ENCODE peak calls at places on chromosomes 11 and 22, in four cellular contexts. One of them, this sample, is unnamed.

GRCh38 chr11:123300874-123301695 is 106.0 kb upstream of the CLMP start:
- DNase-seq in H1: no peak
- DNase-seq in WTC11: no peak
- DNase-seq in K562: no peak
- DNase-seq in this sample: no peak

GRCh38 chr11:120336641-120337132 is 474 bp downstream of the ARHGEF12 start:
- DNase-seq in H1: no peak
- DNase-seq in WTC11: peak
- DNase-seq in K562: peak
- DNase-seq in this sample: no peak

GRCh38 chr22:37033605-37034430 is 14.3 kb downstream of the MPST start:
- DNase-seq in H1: no peak
- DNase-seq in WTC11: no peak
- DNase-seq in K562: no peak
- DNase-seq in this sample: no peak

GRCh38 chr11:105670811-105671210 is 60.9 kb downstream of the GRIA4 start:
- DNase-seq in H1: no peak
- DNase-seq in WTC11: no peak
- DNase-seq in K562: no peak
- DNase-seq in this sample: no peak

GRCh38 chr11:8566613-8567210 is 27.3 kb downstream of the STK33 start:
- DNase-seq in H1: no peak
- DNase-seq in WTC11: no peak
- DNase-seq in K562: peak
- DNase-seq in this sample: peak

GRCh38 chr11:69355959-69356702 is 62.2 kb downstream of the MYEOV start:
- DNase-seq in H1: no peak
- DNase-seq in WTC11: no peak
- DNase-seq in K562: no peak
- DNase-seq in this sample: no peak

GRCh38 chr22:21837184-21837979 is 30.1 kb downstream of the MAPK1 start:
- DNase-seq in H1: peak
- DNase-seq in WTC11: no peak
- DNase-seq in K562: no peak
- DNase-seq in this sample: no peak

GRCh38 chr11:23206736-23207336 is 346.6 kb upstream of the CCDC179 start:
- DNase-seq in H1: no peak
- DNase-seq in WTC11: no peak
- DNase-seq in K562: no peak
- DNase-seq in this sample: no peak

GRCh38 chr11:35047179-35047578 is 91.8 kb upstream of the CD44 start:
- DNase-seq in H1: no peak
- DNase-seq in WTC11: no peak
- DNase-seq in K562: no peak
- DNase-seq in this sample: no peak

GRCh38 chr22:19060356-19061009 is 61.7 kb downstream of the DGCR2 start:
- DNase-seq in H1: no peak
- DNase-seq in WTC11: no peak
- DNase-seq in K562: no peak
- DNase-seq in this sample: no peak

GRCh38 chr11:128555606-128556005 is 31.8 kb downstream of the ETS1 start:
- DNase-seq in H1: no peak
- DNase-seq in WTC11: peak
- DNase-seq in K562: no peak
- DNase-seq in this sample: no peak

GRCh38 chr11:80967649-80968048 is 1526.8 kb upstream of the TENM4 start:
- DNase-seq in H1: no peak
- DNase-seq in WTC11: no peak
- DNase-seq in K562: no peak
- DNase-seq in this sample: no peak

GRCh38 chr11:44842219-44842618 is 108.5 kb downstream of the TP53I11 start:
- DNase-seq in H1: no peak
- DNase-seq in WTC11: no peak
- DNase-seq in K562: no peak
- DNase-seq in this sample: no peak

GRCh38 chr11:43933608-43934358 is 8.7 kb upstream of the C11orf96 start:
- DNase-seq in H1: no peak
- DNase-seq in WTC11: no peak
- DNase-seq in K562: no peak
- DNase-seq in this sample: no peak

GRCh38 chr11:115256326-115257197 is 247.7 kb downstream of the CADM1 start:
- DNase-seq in H1: no peak
- DNase-seq in WTC11: peak
- DNase-seq in K562: no peak
- DNase-seq in this sample: peak

GRCh38 chr11:65151500-65151899 is 17.2 kb upstream of the SYVN1 start:
- DNase-seq in H1: no peak
- DNase-seq in WTC11: no peak
- DNase-seq in K562: no peak
- DNase-seq in this sample: no peak

GRCh38 chr11:65152157-65152556 is 17.8 kb upstream of the SYVN1 start:
- DNase-seq in H1: no peak
- DNase-seq in WTC11: no peak
- DNase-seq in K562: no peak
- DNase-seq in this sample: no peak

GRCh38 chr11:65147352-65148075 is 13.2 kb upstream of the SYVN1 start:
- DNase-seq in H1: no peak
- DNase-seq in WTC11: no peak
- DNase-seq in K562: no peak
- DNase-seq in this sample: no peak

GRCh38 chr11:65150513-65151271 is 16.4 kb upstream of the SYVN1 start:
- DNase-seq in H1: no peak
- DNase-seq in WTC11: no peak
- DNase-seq in K562: peak
- DNase-seq in this sample: peak

DNA sequence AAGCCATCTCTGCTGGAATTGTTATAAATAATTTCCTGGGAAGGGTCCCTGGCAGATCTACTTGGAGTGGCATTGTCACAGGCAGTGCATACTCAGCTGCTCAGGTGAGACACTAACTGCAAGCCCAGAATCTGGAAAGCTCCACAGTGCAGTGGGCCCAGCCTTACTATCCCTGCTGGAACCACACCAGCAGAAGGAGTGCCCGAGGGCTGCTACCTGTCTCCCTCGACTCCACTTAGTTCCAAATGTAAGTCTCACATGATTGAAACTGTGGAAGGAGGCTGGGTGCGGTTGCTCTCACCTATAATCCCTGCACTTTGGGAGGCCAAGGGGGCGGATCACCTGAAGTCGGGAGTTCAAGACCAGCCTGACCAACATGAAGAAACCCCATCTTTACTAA is 14.3 kb upstream of the SYVN1 start:
- DNase-seq in H1: no peak
- DNase-seq in WTC11: no peak
- DNase-seq in K562: no peak
- DNase-seq in this sample: no peak
- TF ChIP-seq TEAD4 in H1: no peak
- TF ChIP-seq TEAD4 in WTC11: no peak
- TF ChIP-seq TEAD4 in K562: no peak
- TF ChIP-seq TEAD4 in this sample: no peak

DNA sequence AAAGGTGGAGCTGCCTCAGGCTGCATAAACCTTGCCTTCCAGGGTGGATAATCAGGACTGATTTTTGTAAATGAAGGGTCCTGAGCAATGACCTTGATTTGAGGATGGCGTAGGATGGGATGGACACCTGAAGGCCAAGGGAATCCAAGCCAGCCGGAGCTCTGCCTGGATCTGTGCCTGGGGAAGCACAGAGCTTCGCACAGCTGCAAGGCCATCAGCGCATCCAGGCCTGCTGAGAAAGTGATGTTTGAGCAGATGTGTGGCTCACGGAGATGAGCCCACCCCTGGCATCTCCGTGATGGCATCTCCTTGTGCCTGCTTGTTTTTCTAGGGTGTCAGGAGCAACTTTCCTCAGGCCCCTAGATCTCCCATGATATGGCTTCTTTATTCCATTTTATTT is 23.3 kb downstream of the FAM83F start:
- DNase-seq in H1: no peak
- DNase-seq in WTC11: no peak
- DNase-seq in K562: no peak
- DNase-seq in this sample: no peak
- TF ChIP-seq TEAD4 in H1: no peak
- TF ChIP-seq TEAD4 in WTC11: no peak
- TF ChIP-seq TEAD4 in K562: no peak
- TF ChIP-seq TEAD4 in this sample: no peak

GRCh38 chr11:66360406-66361073 is 11.0 kb downstream of the SLC29A2 start:
- DNase-seq in H1: no peak
- DNase-seq in WTC11: no peak
- DNase-seq in K562: peak
- DNase-seq in this sample: no peak
- TF ChIP-seq TEAD4 in H1: no peak
- TF ChIP-seq TEAD4 in WTC11: no peak
- TF ChIP-seq TEAD4 in K562: no peak
- TF ChIP-seq TEAD4 in this sample: no peak

DNA sequence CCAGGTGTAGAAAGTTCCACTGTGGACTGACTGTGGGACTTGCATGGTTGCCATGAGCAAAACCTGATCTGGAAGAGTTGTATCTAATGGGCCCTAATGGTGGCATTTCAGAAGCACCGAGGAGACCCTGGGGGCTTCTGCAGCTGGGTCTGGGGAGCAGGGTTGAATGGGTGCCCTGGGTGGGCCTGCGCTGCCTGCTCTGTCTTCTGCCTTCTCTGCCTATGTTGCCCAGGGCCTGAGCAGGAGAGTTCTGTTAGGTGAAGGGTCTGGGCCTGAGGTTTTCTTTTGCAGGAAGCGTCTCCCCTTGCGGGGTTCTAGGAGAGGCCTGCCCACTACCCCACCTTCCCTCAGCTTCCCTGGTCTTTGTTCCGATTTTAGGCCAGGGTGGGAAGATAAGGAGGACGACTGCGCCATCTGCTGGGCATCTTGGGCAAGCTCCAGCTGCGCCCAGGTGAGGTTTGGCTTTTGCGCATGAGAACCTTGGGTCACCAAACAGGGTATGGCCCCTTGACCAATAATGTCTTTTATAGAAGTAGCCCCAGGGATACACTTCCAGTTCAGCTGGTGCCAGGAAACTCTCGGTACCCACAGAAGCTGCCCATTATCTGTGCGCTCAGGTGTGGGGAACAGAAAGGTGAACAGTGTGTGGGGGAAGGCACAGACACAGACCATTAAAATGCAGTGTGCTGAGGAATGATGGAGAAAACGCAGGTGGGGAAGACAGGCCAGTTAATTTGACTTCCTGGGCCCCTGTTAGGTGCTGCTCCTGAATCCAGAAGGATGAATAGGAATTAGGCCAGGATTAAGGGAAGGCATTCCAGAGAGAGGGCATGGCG is 23.2 kb downstream of the COMMD9 start:
- DNase-seq in H1: peak
- DNase-seq in WTC11: peak
- DNase-seq in K562: peak
- DNase-seq in this sample: peak
- TF ChIP-seq TEAD4 in H1: no peak
- TF ChIP-seq TEAD4 in WTC11: no peak
- TF ChIP-seq TEAD4 in K562: no peak
- TF ChIP-seq TEAD4 in this sample: no peak

DNA sequence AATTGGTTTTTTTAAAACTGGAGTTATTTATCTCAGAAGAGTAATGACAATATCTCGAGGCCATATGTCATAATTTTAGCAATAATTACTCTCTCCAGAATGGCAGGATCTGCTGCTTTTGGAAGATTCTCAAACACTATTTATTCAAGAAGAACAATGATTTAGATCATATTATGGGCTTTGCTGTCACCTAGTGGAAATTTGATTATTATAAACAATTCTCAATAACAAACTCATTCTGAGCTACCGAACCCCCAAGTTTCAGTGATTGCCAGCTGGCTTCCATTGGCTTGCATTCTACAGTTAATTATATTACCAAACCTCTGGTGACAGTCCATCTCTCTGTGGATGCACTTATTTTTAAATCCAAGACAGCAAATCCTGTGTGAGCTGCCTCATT is 27.9 kb upstream of the SLC36A4 start:
- DNase-seq in H1: no peak
- DNase-seq in WTC11: no peak
- DNase-seq in K562: no peak
- DNase-seq in this sample: peak
- TF ChIP-seq TEAD4 in H1: no peak
- TF ChIP-seq TEAD4 in WTC11: no peak
- TF ChIP-seq TEAD4 in K562: no peak
- TF ChIP-seq TEAD4 in this sample: no peak

DNA sequence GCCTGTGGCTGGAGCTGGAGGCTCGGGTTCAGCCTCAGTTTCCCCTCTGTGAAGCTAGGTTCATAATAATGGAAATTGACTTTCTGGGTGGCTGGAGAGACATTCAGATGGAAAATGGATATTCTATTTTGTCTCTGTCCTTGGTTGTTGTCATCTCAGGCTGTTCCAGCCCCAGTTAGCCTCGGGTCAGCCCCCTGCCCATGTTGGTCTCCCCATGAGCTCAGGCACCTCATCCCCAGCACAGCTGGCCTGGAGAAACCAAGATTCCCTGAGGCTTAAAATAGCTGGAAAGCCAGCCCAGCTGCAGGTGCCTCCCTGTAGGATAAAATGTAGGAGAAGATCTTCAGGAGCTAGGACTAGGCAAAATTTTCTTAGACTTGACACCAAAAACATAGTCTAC is 129.5 kb downstream of the MED15 start:
- DNase-seq in H1: no peak
- DNase-seq in WTC11: no peak
- DNase-seq in K562: no peak
- DNase-seq in this sample: no peak
- TF ChIP-seq TEAD4 in H1: no peak
- TF ChIP-seq TEAD4 in WTC11: no peak
- TF ChIP-seq TEAD4 in K562: no peak
- TF ChIP-seq TEAD4 in this sample: no peak

This sample was measured in SK-N-SH.